ENCODE peak calls at places on chromosomes 4 and X, in six cellular contexts. Y is stomach; Q is effector memory CD4-positive, alpha-beta T cell; N is mammary epithelial cell; K is IMR-90; L is neural progenitor cell. I is an unnamed sample.
A peak's percentile ranks its signal among the peaks of the same experiment; 100 is the strongest.

GRCh38 chr4:17168571-17168970 is 270.1 kb upstream of the LDB2 start:
- DNase-seq in Y (no peak), N (no peak), Q (no peak), K (peak; percentile 87), L (no peak), I (no peak)

GRCh38 chrX:153926594-153926862 is 464 bp upstream of the ARHGAP4 start:
- DNase-seq in N (no peak), Q (no peak), L (no peak), K (no peak), Y (no peak), I (no peak)

GRCh38 chr4:8308856-8309771 is 39.6 kb downstream of the HTRA3 start:
- DNase-seq in N (no peak), K (peak; percentile 44), L (no peak), Y (no peak), Q (no peak), I (peak; percentile 53)

GRCh38 chrX:10174810-10175209 is 18.0 kb downstream of the CLCN4 start:
- DNase-seq in N (no peak), Y (no peak), Q (no peak), L (no peak), K (peak; percentile 38), I (no peak)

GRCh38 chrX:16788477-16788876 is 2.2 kb downstream of the TXLNG start:
- DNase-seq in L (no peak), N (no peak), K (no peak), Q (no peak), Y (no peak), I (no peak)

GRCh38 chr4:25863347-25863784 is 578 bp upstream of the SEL1L3 start:
- DNase-seq in K (no peak), Q (no peak), N (no peak), L (peak; percentile 47), Y (peak; percentile 81), I (peak; percentile 56)

GRCh38 chrX:98501441-98501840 is 1617.7 kb downstream of the RPA4 start:
- DNase-seq in L (no peak), K (no peak), Q (no peak), Y (no peak), N (no peak), I (no peak)

GRCh38 chr4:179867300-179867878 is 2375.8 kb upstream of the TENM3 start:
- DNase-seq in L (peak; percentile 84), Q (no peak), Y (no peak), K (peak; percentile 57), N (peak; percentile 20), I (peak; percentile 55)

GRCh38 chrX:43664258-43664657 is 8.2 kb downstream of the MAOA start:
- DNase-seq in L (no peak), N (no peak), Q (no peak), K (no peak), Y (no peak), I (no peak)

GRCh38 chrX:13471269-13471668 is 98.1 kb upstream of the EGFL6 start:
- DNase-seq in N (no peak), L (peak; percentile 39), K (no peak), Y (no peak), Q (no peak), I (no peak)

GRCh38 chr4:110612631-110613269 is 10.1 kb downstream of the PITX2 start:
- DNase-seq in Y (no peak), L (no peak), N (no peak), K (no peak), Q (no peak), I (no peak)

GRCh38 chrX:103846395-103846794 is 14.3 kb upstream of the RAB9B start:
- DNase-seq in K (peak; percentile 17), N (peak; percentile 83), L (no peak), Y (no peak), Q (no peak), I (no peak)

GRCh38 chrX:112651766-112652165 is 28.0 kb downstream of the LHFPL1 start:
- DNase-seq in Q (no peak), K (peak; percentile 67), Y (no peak), N (no peak), L (no peak), I (no peak)

GRCh38 chr4:109816082-109816442 is 500 bp downstream of the GAR1 start:
- DNase-seq in Y (peak; percentile 26), N (peak; percentile 9), L (peak; percentile 27), Q (peak; percentile 27), K (no peak), I (no peak)

GRCh38 chr4:78684196-78685079 is 91.7 kb upstream of the BMP2K start:
- DNase-seq in L (no peak), N (no peak), Q (no peak), Y (no peak), K (peak; percentile 55), I (no peak)

GRCh38 chrX:40300286-40300890 is 202.6 kb upstream of the BCOR start:
- DNase-seq in Y (no peak), K (no peak), L (peak; percentile 26), Q (no peak), N (no peak), I (no peak)

GRCh38 chrX:2958199-2958598 is 29.1 kb upstream of the ARSD start:
- DNase-seq in Y (no peak), K (no peak), L (no peak), N (no peak), Q (no peak), I (no peak)
- H3K36me3 ChIP-seq in Y (no peaks in the 10 kb centered on the region), K (no peaks in the 10 kb centered on the region), L (no peaks in the 10 kb centered on the region), N (no peaks in the 10 kb centered on the region), Q (no peaks in the 10 kb centered on the region), I (peaks cover 28% of the 10 kb centered on the region)

DNA sequence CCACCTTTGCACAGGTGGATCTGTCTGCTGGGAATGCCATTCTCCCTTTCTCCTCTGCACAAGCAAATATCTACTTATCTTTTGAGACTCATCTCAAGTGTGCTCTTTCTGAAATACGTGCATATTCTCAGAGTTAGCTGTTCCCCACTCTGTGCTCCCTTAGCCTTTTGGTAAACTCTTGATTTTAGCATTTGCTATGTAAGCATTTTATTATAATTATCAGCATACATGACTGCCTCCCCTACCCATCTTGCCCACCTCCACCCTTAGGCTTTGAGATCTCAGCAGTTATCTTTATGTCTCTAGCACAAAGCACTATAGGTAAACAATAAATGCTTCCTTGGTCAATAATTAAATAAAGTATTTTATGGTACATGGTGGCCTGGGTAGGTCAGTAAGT is 11.5 kb downstream of the DRP2 start:
- DNase-seq in Y (no peak), L (no peak), N (no peak), K (no peak), Q (no peak), I (no peak)
- H3K4me1 ChIP-seq in Y (no peaks in the 10 kb centered on the region), L (no peaks in the 10 kb centered on the region), N (peaks cover 3% of the 10 kb centered on the region), K (peaks cover 15% of the 10 kb centered on the region), Q (no peaks in the 10 kb centered on the region), I (no peaks in the 10 kb centered on the region)

DNA sequence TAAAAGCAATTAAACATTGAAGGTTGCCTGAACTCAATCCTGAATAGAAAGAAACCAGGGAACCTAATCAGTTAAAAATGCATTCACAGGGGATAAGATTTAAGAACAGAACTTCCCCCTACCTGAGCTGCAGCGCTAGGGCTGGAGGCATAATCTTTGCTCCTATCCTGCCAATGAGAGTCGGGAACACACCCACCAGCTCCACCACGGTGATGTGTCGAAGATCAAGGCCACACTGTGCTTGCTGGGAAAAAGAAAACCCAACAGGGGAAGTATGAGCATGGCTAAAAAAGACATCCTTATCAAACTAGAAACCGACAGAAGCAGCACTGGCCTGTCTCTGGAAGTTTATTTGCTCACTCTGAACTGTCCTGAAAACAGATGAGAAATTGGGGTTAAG is 66.3 kb downstream of the SRPX start:
- DNase-seq in N (no peak), K (no peak), L (no peak), Q (no peak), Y (no peak), I (no peak)
- H3K27me3 ChIP-seq in N (peaks cover 2% of the 10 kb centered on the region), K (peaks cover 4% of the 10 kb centered on the region), L (no peaks in the 10 kb centered on the region), Q (no peaks in the 10 kb centered on the region), Y (no peaks in the 10 kb centered on the region), I (no peaks in the 10 kb centered on the region)

GRCh38 chr4:73137121-73137520 is 67.6 kb upstream of the COX18 start:
- DNase-seq in Y (no peak), N (no peak), K (no peak), Q (no peak), L (no peak), I (no peak)
- H3K36me3 ChIP-seq in Y (peaks cover 20% of the 10 kb centered on the region), N (peaks cover 59% of the 10 kb centered on the region), K (peaks cover 22% of the 10 kb centered on the region), Q (peaks cover 46% of the 10 kb centered on the region), L (peaks cover 29% of the 10 kb centered on the region), I (peaks cover 14% of the 10 kb centered on the region)

DNA sequence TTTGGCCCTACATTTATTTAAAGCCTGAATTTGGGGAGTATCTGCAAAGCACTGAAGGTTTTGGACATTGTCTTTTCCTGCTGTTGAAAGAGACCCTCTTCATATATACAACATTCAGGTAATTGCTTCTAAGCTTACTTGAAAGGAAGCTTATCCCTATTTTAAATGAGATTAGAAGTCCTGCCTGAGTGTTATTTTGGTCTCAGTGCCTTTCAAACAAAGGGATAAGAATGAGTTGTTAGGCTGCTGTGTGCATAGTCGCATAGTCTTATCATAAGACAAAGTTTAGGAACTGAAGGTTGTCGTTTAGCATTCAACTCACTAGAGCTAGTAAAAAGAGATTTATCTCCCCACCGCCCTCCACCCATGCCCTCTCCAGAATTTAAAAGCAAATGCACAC is 5.7 kb downstream of the HERC3 start:
- DNase-seq in Q (no peak), L (peak; percentile 36), N (no peak), Y (no peak), K (no peak), I (no peak)
- H3K4me1 ChIP-seq in Q (peaks cover 17% of the 10 kb centered on the region), L (peaks cover 28% of the 10 kb centered on the region), N (peaks cover 46% of the 10 kb centered on the region), Y (peaks cover 49% of the 10 kb centered on the region), K (peaks cover 9% of the 10 kb centered on the region), I (no peaks in the 10 kb centered on the region)